ENCODE peak calls at places on chromosomes 4 and X, in ten cellular contexts. X, Z, N, Y, H, L, D, B, O and E are unnamed samples.

GRCh38 chr4:22875592-22876257 is 183.0 kb downstream of the GBA3 start:
- DNase-seq in D (no peak), H (no peak), Y (no peak), O (no peak), L (no peak), B (no peak), Z (no peak), X (no peak), N (no peak), E (no peak)

GRCh38 chr4:3408793-3409330 is 32.9 kb upstream of the HGFAC start:
- DNase-seq in X (peak), L (no peak), H (no peak), D (no peak), Z (no peak), O (no peak), B (no peak), N (no peak), Y (no peak), E (no peak)

GRCh38 chr4:24656906-24657305 is 72.6 kb upstream of the DHX15 start:
- DNase-seq in Y (no peak), B (no peak), Z (no peak), O (no peak), H (no peak), N (no peak), L (no peak), X (no peak), D (no peak), E (no peak)

GRCh38 chrX:144616317-144616716 is 631.0 kb upstream of the SPANXN1 start:
- DNase-seq in L (no peak), N (no peak), B (no peak), X (no peak), O (no peak), D (peak), Y (no peak), Z (no peak), H (no peak), E (no peak)

GRCh38 chr4:104915373-104915772 is 231.3 kb upstream of the TET2 start:
- DNase-seq in X (no peak), B (no peak), D (no peak), L (no peak), H (no peak), O (no peak), Z (no peak), Y (no peak), N (no peak), E (no peak)

GRCh38 chrX:8627796-8628195 is 104.1 kb downstream of the ANOS1 start:
- DNase-seq in B (no peak), Y (no peak), L (no peak), N (no peak), H (no peak), X (no peak), Z (no peak), O (no peak), D (no peak), E (no peak)

GRCh38 chrX:9071031-9071650 is 37.2 kb upstream of the FAM9B start:
- DNase-seq in O (no peak), X (no peak), L (no peak), B (no peak), H (no peak), Z (no peak), Y (no peak), D (no peak), N (peak), E (no peak)

GRCh38 chrX:130725519-130725918 is 177.5 kb downstream of the ENOX2 start:
- DNase-seq in L (no peak), Z (no peak), B (no peak), O (no peak), H (no peak), X (no peak), N (no peak), Y (no peak), D (no peak), E (no peak)

GRCh38 chrX:55907968-55908607 is 190.5 kb downstream of the RRAGB start:
- DNase-seq in X (peak), B (peak), D (peak), O (peak), L (peak), N (peak), Y (peak), Z (peak), H (peak), E (no peak)

GRCh38 chr4:173218411-173219125 is 50.0 kb downstream of the GALNT7 start:
- DNase-seq in Y (no peak), X (no peak), L (no peak), H (no peak), B (no peak), O (no peak), N (peak), D (no peak), Z (peak), E (peak)

GRCh38 chr4:7955393-7955792 is 15.7 kb upstream of the AFAP1 start:
- DNase-seq in D (no peak), O (no peak), B (no peak), L (no peak), N (no peak), X (no peak), Z (no peak), Y (no peak), H (no peak), E (no peak)

GRCh38 chr4:113088050-113088449 is 38.6 kb downstream of the ANK2 start:
- DNase-seq in B (no peak), Z (no peak), H (no peak), D (no peak), O (no peak), L (no peak), N (no peak), X (no peak), Y (no peak), E (no peak)

GRCh38 chr4:110163327-110164070 is 34.9 kb downstream of the ELOVL6 start:
- DNase-seq in L (no peak), N (peak), D (peak), O (no peak), Y (no peak), B (no peak), X (no peak), Z (no peak), H (no peak), E (no peak)

GRCh38 chr4:146023334-146023967 is 84.8 kb upstream of the ZNF827 start:
- DNase-seq in X (no peak), O (no peak), L (no peak), H (no peak), Y (no peak), D (no peak), B (no peak), Z (no peak), N (no peak), E (no peak)

GRCh38 chr4:10063544-10064300 is 42.4 kb upstream of the SLC2A9 start:
- DNase-seq in Z (peak), N (peak), Y (peak), O (no peak), L (no peak), H (peak), B (no peak), X (no peak), D (peak), E (peak)

GRCh38 chr4:23972202-23972601 is 82.4 kb upstream of the PPARGC1A start:
- DNase-seq in X (no peak), N (no peak), Y (no peak), L (no peak), O (no peak), H (no peak), D (no peak), B (no peak), Z (no peak), E (no peak)

GRCh38 chrX:13077168-13077567 is 32.7 kb upstream of the FAM9C start:
- DNase-seq in N (peak), L (no peak), Y (no peak), X (no peak), B (no peak), O (peak), D (no peak), H (no peak), Z (no peak), E (no peak)